ENCODE peak calls at places on chromosomes 2 and 18, in six cellular contexts. O is NCI-H1436, I is RPMI8226, P is epithelial cell of esophagus, T is fibroblast of lung, A is GM13976. U is an unnamed sample.

GRCh38 chr2:241894681-241895426 is 25.3 kb downstream of the RTP5 start:
- DNase-seq in P (no peak), O (no peak), T (no peak), I (no peak), A (no peak), U (no peak)

GRCh38 chr2:166539340-166540162 is 45.5 kb upstream of the SCN7A start:
- DNase-seq in T (peak), O (peak), I (peak), P (peak), A (peak), U (peak)

GRCh38 chr18:5197032-5197434 is at the start of gene AKAIN1:
- DNase-seq in O (no peak), T (peak), P (peak), A (peak), I (peak), U (no peak)

GRCh38 chr2:58893645-58894336 is 652.7 kb upstream of the FANCL start:
- DNase-seq in A (no peak), P (no peak), I (no peak), O (no peak), T (no peak), U (no peak)

GRCh38 chr2:160752475-160753330 is 259.1 kb upstream of the RBMS1 start:
- DNase-seq in O (no peak), A (no peak), T (peak), P (peak), I (no peak), U (peak)

GRCh38 chr2:227228061-227228667 is 63.7 kb downstream of the COL4A3 start:
- DNase-seq in T (peak), O (no peak), I (no peak), A (no peak), P (peak), U (peak)

GRCh38 chr2:174120346-174120745 is 128.0 kb downstream of the OLA1 start:
- DNase-seq in O (no peak), T (peak), A (no peak), I (no peak), P (peak), U (no peak)

GRCh38 chr2:121288454-121289231 is 3.6 kb upstream of the TFCP2L1 start:
- DNase-seq in T (no peak), O (no peak), A (no peak), P (peak), I (no peak), U (no peak)

GRCh38 chr18:62450546-62451395 is 72.1 kb upstream of the ZCCHC2 start:
- DNase-seq in A (no peak), P (peak), T (peak), O (no peak), I (no peak), U (peak)

GRCh38 chr2:218872645-218873358 is 7.8 kb upstream of the WNT10A start:
- DNase-seq in P (no peak), A (no peak), O (no peak), T (no peak), I (no peak), U (no peak)

GRCh38 chr2:163142618-163143017 is 304.1 kb upstream of the KCNH7 start:
- DNase-seq in O (no peak), I (no peak), P (no peak), A (no peak), T (no peak), U (no peak)

GRCh38 chr2:108316194-108316880 is 27.6 kb downstream of the SULT1C2 start:
- DNase-seq in O (no peak), P (no peak), I (no peak), A (no peak), T (no peak), U (no peak)

GRCh38 chr2:118443596-118443995 is 355.3 kb downstream of the INSIG2 start:
- DNase-seq in A (no peak), T (peak), P (peak), I (no peak), O (no peak), U (no peak)

GRCh38 chr18:23102498-23103260 is 32.6 kb upstream of the CABLES1 start:
- DNase-seq in I (no peak), P (no peak), T (peak), A (no peak), O (no peak), U (no peak)

GRCh38 chr2:18599509-18600254 is 10.3 kb upstream of the NT5C1B start:
- DNase-seq in P (no peak), O (no peak), T (peak), A (no peak), I (no peak), U (no peak)

GRCh38 chr18:79936641-79937040 is 14.8 kb downstream of the SLC66A2 start:
- DNase-seq in A (no peak), T (no peak), O (no peak), I (no peak), P (no peak), U (no peak)

GRCh38 chr2:218615868-218616315 is 8.2 kb downstream of the PLCD4 start:
- DNase-seq in O (no peak), I (no peak), P (no peak), T (no peak), A (no peak), U (no peak)

GRCh38 chr2:74425523-74425922 is 4.0 kb downstream of the WDR54 start:
- DNase-seq in A (no peak), I (no peak), T (no peak), P (peak), O (no peak), U (no peak)

GRCh38 chr2:96907405-96908041 is 37.6 kb upstream of the SEMA4C start:
- DNase-seq in A (no peak), P (no peak), O (no peak), I (no peak), T (peak), U (peak)

GRCh38 chr2:71799013-71799575 is 345.7 kb downstream of the DYSF start:
- DNase-seq in A (no peak), O (no peak), T (no peak), I (no peak), P (no peak), U (no peak)

GRCh38 chr2:134232868-134233732 is 20.8 kb upstream of the MGAT5 start:
- DNase-seq in T (peak), I (peak), A (no peak), O (no peak), P (peak), U (no peak)